ENCODE peak calls at places on chromosomes 7 and 10, in nine cellular contexts. One of them, this sample, is unnamed.

GRCh38 chr7:4472739-4473138 is 209.4 kb upstream of the FOXK1 start:
- DNase-seq in GM12865: no peak
- DNase-seq in foreskin fibroblast: no peak
- DNase-seq in endothelial cell: no peak
- DNase-seq in CD4-positive, alpha-beta T cell: no peak
- DNase-seq in nephron progenitor cell: peak; percentile 10
- DNase-seq in BJ: no peak
- DNase-seq in glutamatergic neuron: peak; percentile 57
- DNase-seq in HFFc6: no peak
- DNase-seq in this sample: no peak

GRCh38 chr7:155955367-155955635 is 143.0 kb upstream of the SHH start:
- DNase-seq in GM12865: no peak
- DNase-seq in foreskin fibroblast: no peak
- DNase-seq in endothelial cell: no peak
- DNase-seq in CD4-positive, alpha-beta T cell: no peak
- DNase-seq in nephron progenitor cell: no peak
- DNase-seq in BJ: no peak
- DNase-seq in glutamatergic neuron: no peak
- DNase-seq in HFFc6: no peak
- DNase-seq in this sample: no peak

GRCh38 chr10:119703903-119704508 is 21.8 kb upstream of the INPP5F start:
- DNase-seq in GM12865: peak; percentile 71
- DNase-seq in foreskin fibroblast: no peak
- DNase-seq in endothelial cell: no peak
- DNase-seq in CD4-positive, alpha-beta T cell: no peak
- DNase-seq in nephron progenitor cell: no peak
- DNase-seq in BJ: no peak
- DNase-seq in glutamatergic neuron: no peak
- DNase-seq in HFFc6: no peak
- DNase-seq in this sample: no peak

GRCh38 chr7:70568674-70569334 is 563.1 kb upstream of the GALNT17 start:
- DNase-seq in GM12865: no peak
- DNase-seq in foreskin fibroblast: no peak
- DNase-seq in endothelial cell: no peak
- DNase-seq in CD4-positive, alpha-beta T cell: no peak
- DNase-seq in nephron progenitor cell: no peak
- DNase-seq in BJ: no peak
- DNase-seq in glutamatergic neuron: no peak
- DNase-seq in HFFc6: no peak
- DNase-seq in this sample: no peak

GRCh38 chr7:75534727-75535307 is 42.7 kb downstream of the SPDYE5 start:
- DNase-seq in GM12865: peak; percentile 73
- DNase-seq in foreskin fibroblast: peak; percentile 59
- DNase-seq in endothelial cell: no peak
- DNase-seq in CD4-positive, alpha-beta T cell: no peak
- DNase-seq in nephron progenitor cell: no peak
- DNase-seq in BJ: peak; percentile 51
- DNase-seq in glutamatergic neuron: no peak
- DNase-seq in HFFc6: peak; percentile 78
- DNase-seq in this sample: peak; percentile 24

GRCh38 chr7:140696024-140696678 is 357 bp upstream of the NDUFB2 start:
- DNase-seq in GM12865: peak; percentile 92
- DNase-seq in foreskin fibroblast: peak; percentile 91
- DNase-seq in endothelial cell: peak; percentile 95
- DNase-seq in CD4-positive, alpha-beta T cell: peak; percentile 95
- DNase-seq in nephron progenitor cell: peak; percentile 98
- DNase-seq in BJ: peak; percentile 38
- DNase-seq in glutamatergic neuron: no peak
- DNase-seq in HFFc6: peak; percentile 89
- DNase-seq in this sample: peak; percentile 92

GRCh38 chr10:101330236-101331225 is 23.4 kb upstream of the BTRC start:
- DNase-seq in GM12865: no peak
- DNase-seq in foreskin fibroblast: peak; percentile 19
- DNase-seq in endothelial cell: no peak
- DNase-seq in CD4-positive, alpha-beta T cell: no peak
- DNase-seq in nephron progenitor cell: no peak
- DNase-seq in BJ: no peak
- DNase-seq in glutamatergic neuron: no peak
- DNase-seq in HFFc6: peak; percentile 58
- DNase-seq in this sample: peak; percentile 37

GRCh38 chr7:137715101-137715500 is 131.7 kb downstream of the DGKI start:
- DNase-seq in GM12865: no peak
- DNase-seq in foreskin fibroblast: peak; percentile 46
- DNase-seq in endothelial cell: no peak
- DNase-seq in CD4-positive, alpha-beta T cell: no peak
- DNase-seq in nephron progenitor cell: no peak
- DNase-seq in BJ: no peak
- DNase-seq in glutamatergic neuron: no peak
- DNase-seq in HFFc6: no peak
- DNase-seq in this sample: no peak

GRCh38 chr10:122127943-122128342 is 139.0 kb downstream of the TACC2 start:
- DNase-seq in GM12865: no peak
- DNase-seq in foreskin fibroblast: no peak
- DNase-seq in endothelial cell: no peak
- DNase-seq in CD4-positive, alpha-beta T cell: no peak
- DNase-seq in nephron progenitor cell: no peak
- DNase-seq in BJ: no peak
- DNase-seq in glutamatergic neuron: no peak
- DNase-seq in HFFc6: no peak
- DNase-seq in this sample: peak; percentile 50

GRCh38 chr10:30256084-30256483 is 93.0 kb downstream of the MTPAP start:
- DNase-seq in GM12865: no peak
- DNase-seq in foreskin fibroblast: no peak
- DNase-seq in endothelial cell: no peak
- DNase-seq in CD4-positive, alpha-beta T cell: no peak
- DNase-seq in nephron progenitor cell: no peak
- DNase-seq in BJ: no peak
- DNase-seq in glutamatergic neuron: no peak
- DNase-seq in HFFc6: no peak
- DNase-seq in this sample: no peak

GRCh38 chr10:42578019-42578418 is 60.4 kb downstream of the ZNF33B start:
- DNase-seq in GM12865: no peak
- DNase-seq in foreskin fibroblast: no peak
- DNase-seq in endothelial cell: no peak
- DNase-seq in CD4-positive, alpha-beta T cell: no peak
- DNase-seq in nephron progenitor cell: no peak
- DNase-seq in BJ: no peak
- DNase-seq in glutamatergic neuron: no peak
- DNase-seq in HFFc6: no peak
- DNase-seq in this sample: no peak

GRCh38 chr7:50729962-50730361 is 52.7 kb downstream of the GRB10 start:
- DNase-seq in GM12865: no peak
- DNase-seq in foreskin fibroblast: no peak
- DNase-seq in endothelial cell: no peak
- DNase-seq in CD4-positive, alpha-beta T cell: no peak
- DNase-seq in nephron progenitor cell: no peak
- DNase-seq in BJ: no peak
- DNase-seq in glutamatergic neuron: no peak
- DNase-seq in HFFc6: peak; percentile 68
- DNase-seq in this sample: no peak

GRCh38 chr10:131760416-131761166 is 140.2 kb upstream of the PPP2R2D start:
- DNase-seq in GM12865: peak; percentile 45
- DNase-seq in foreskin fibroblast: no peak
- DNase-seq in endothelial cell: no peak
- DNase-seq in CD4-positive, alpha-beta T cell: no peak
- DNase-seq in nephron progenitor cell: no peak
- DNase-seq in BJ: no peak
- DNase-seq in glutamatergic neuron: no peak
- DNase-seq in HFFc6: no peak
- DNase-seq in this sample: no peak

GRCh38 chr10:4083509-4084003 is 298.5 kb upstream of the KLF6 start:
- DNase-seq in GM12865: no peak
- DNase-seq in foreskin fibroblast: no peak
- DNase-seq in endothelial cell: no peak
- DNase-seq in CD4-positive, alpha-beta T cell: no peak
- DNase-seq in nephron progenitor cell: no peak
- DNase-seq in BJ: no peak
- DNase-seq in glutamatergic neuron: no peak
- DNase-seq in HFFc6: no peak
- DNase-seq in this sample: no peak

GRCh38 chr10:74153123-74153522 is 2.1 kb downstream of the ADK start:
- DNase-seq in GM12865: no peak
- DNase-seq in foreskin fibroblast: no peak
- DNase-seq in endothelial cell: no peak
- DNase-seq in CD4-positive, alpha-beta T cell: no peak
- DNase-seq in nephron progenitor cell: no peak
- DNase-seq in BJ: no peak
- DNase-seq in glutamatergic neuron: no peak
- DNase-seq in HFFc6: peak; percentile 63
- DNase-seq in this sample: peak; percentile 81

GRCh38 chr10:89701238-89702120 is at the start of gene KIF20B:
- DNase-seq in GM12865: peak; percentile 98
- DNase-seq in foreskin fibroblast: peak; percentile 97
- DNase-seq in endothelial cell: peak; percentile 95
- DNase-seq in CD4-positive, alpha-beta T cell: peak; percentile 93
- DNase-seq in nephron progenitor cell: peak; percentile 95
- DNase-seq in BJ: peak; percentile 82
- DNase-seq in glutamatergic neuron: peak; percentile 96
- DNase-seq in HFFc6: peak; percentile 97
- DNase-seq in this sample: peak; percentile 97
- TF ChIP-seq CTCF in GM12865: peak; percentile 19
- TF ChIP-seq CTCF in foreskin fibroblast: peak; percentile 29
- TF ChIP-seq CTCF in endothelial cell: no peak
- TF ChIP-seq CTCF in CD4-positive, alpha-beta T cell: peak; percentile 24
- TF ChIP-seq CTCF in nephron progenitor cell: no peak
- TF ChIP-seq CTCF in BJ: peak; percentile 44
- TF ChIP-seq CTCF in glutamatergic neuron: no peak
- TF ChIP-seq CTCF in HFFc6: peak; percentile 59
- TF ChIP-seq CTCF in this sample: no peak

GRCh38 chr10:36888925-36889573 is 236.3 kb upstream of the ANKRD30A start:
- DNase-seq in GM12865: peak; percentile 57
- DNase-seq in foreskin fibroblast: no peak
- DNase-seq in endothelial cell: peak; percentile 76
- DNase-seq in CD4-positive, alpha-beta T cell: peak; percentile 3
- DNase-seq in nephron progenitor cell: peak; percentile 54
- DNase-seq in BJ: no peak
- DNase-seq in glutamatergic neuron: peak; percentile 83
- DNase-seq in HFFc6: no peak
- DNase-seq in this sample: peak; percentile 51
- TF ChIP-seq CTCF in GM12865: peak; percentile 74
- TF ChIP-seq CTCF in foreskin fibroblast: no peak
- TF ChIP-seq CTCF in endothelial cell: peak; percentile 76
- TF ChIP-seq CTCF in CD4-positive, alpha-beta T cell: peak; percentile 17
- TF ChIP-seq CTCF in nephron progenitor cell: peak; percentile 50
- TF ChIP-seq CTCF in BJ: no peak
- TF ChIP-seq CTCF in glutamatergic neuron: peak; percentile 82
- TF ChIP-seq CTCF in HFFc6: no peak
- TF ChIP-seq CTCF in this sample: peak; percentile 33

GRCh38 chr7:157474685-157475084 is 137.9 kb downstream of the DNAJB6 start:
- DNase-seq in GM12865: peak; percentile 37
- DNase-seq in foreskin fibroblast: no peak
- DNase-seq in endothelial cell: no peak
- DNase-seq in CD4-positive, alpha-beta T cell: no peak
- DNase-seq in nephron progenitor cell: peak; percentile 38
- DNase-seq in BJ: no peak
- DNase-seq in glutamatergic neuron: peak; percentile 60
- DNase-seq in HFFc6: no peak
- DNase-seq in this sample: peak; percentile 13
- TF ChIP-seq CTCF in GM12865: peak; percentile 41
- TF ChIP-seq CTCF in foreskin fibroblast: peak; percentile 26
- TF ChIP-seq CTCF in endothelial cell: no peak
- TF ChIP-seq CTCF in CD4-positive, alpha-beta T cell: peak; percentile 28
- TF ChIP-seq CTCF in nephron progenitor cell: peak; percentile 20
- TF ChIP-seq CTCF in BJ: peak; percentile 39
- TF ChIP-seq CTCF in glutamatergic neuron: peak; percentile 58
- TF ChIP-seq CTCF in HFFc6: peak; percentile 77
- TF ChIP-seq CTCF in this sample: no peak

GRCh38 chr7:38975944-38976392 is 1.7 kb upstream of the POU6F2 start:
- DNase-seq in GM12865: no peak
- DNase-seq in foreskin fibroblast: no peak
- DNase-seq in endothelial cell: peak; percentile 17
- DNase-seq in CD4-positive, alpha-beta T cell: no peak
- DNase-seq in nephron progenitor cell: peak; percentile 57
- DNase-seq in BJ: no peak
- DNase-seq in glutamatergic neuron: peak; percentile 52
- DNase-seq in HFFc6: no peak
- DNase-seq in this sample: no peak
- TF ChIP-seq CTCF in GM12865: no peak
- TF ChIP-seq CTCF in foreskin fibroblast: no peak
- TF ChIP-seq CTCF in endothelial cell: no peak
- TF ChIP-seq CTCF in CD4-positive, alpha-beta T cell: no peak
- TF ChIP-seq CTCF in nephron progenitor cell: no peak
- TF ChIP-seq CTCF in BJ: no peak
- TF ChIP-seq CTCF in glutamatergic neuron: no peak
- TF ChIP-seq CTCF in HFFc6: no peak
- TF ChIP-seq CTCF in this sample: no peak